ENCODE peak calls at places on chromosomes 13 and 19, in ten cellular contexts. F is KBM-7; N is DMS 273 treated with DMSO at 0.1 percent for 48 hours; G is effector memory CD8-positive, alpha-beta T cell; S is HFF-Myc; J is activated T-helper 1 cell treated with Interleukin-2 at 50 U/mL for 16 hours; C is T-helper 9 cell; D is stimulated activated CD4-positive, alpha-beta T cell treated with anti-CD3 and anti-CD28 coated beads, Interleukin-2, amount 100 ng/mL, for 48 hours; W is B cell; R is NCI-H748 treated with DMSO at 0.1 percent for 48 hours. A is an unnamed sample.

GRCh38 chr13:51328488-51328887 is 11.0 kb upstream of the SERPINE3 start:
- DNase-seq in W (no peak), N (no peak), S (no peak), D (no peak), G (no peak), C (no peak), J (no peak), F (no peak), R (no peak), A (no peak)

GRCh38 chr13:41579168-41579567 is 121.8 kb downstream of the RGCC start:
- DNase-seq in R (no peak), W (no peak), C (no peak), F (no peak), G (no peak), N (no peak), D (no peak), S (no peak), J (no peak), A (no peak)

GRCh38 chr19:7869910-7870511 is 4.2 kb downstream of the PRR36 start:
- DNase-seq in R (no peak), W (peak; percentile 64), C (peak; percentile 50), D (no peak), J (no peak), G (peak; percentile 35), F (peak; percentile 92), S (no peak), N (no peak), A (no peak)

GRCh38 chr13:98462946-98463345 is 114.0 kb downstream of the STK24 start:
- DNase-seq in S (no peak), F (no peak), G (no peak), W (no peak), D (no peak), J (no peak), C (no peak), N (no peak), R (no peak), A (no peak)

GRCh38 chr19:1469936-1470863 is 8.8 kb downstream of the C19orf25 start:
- DNase-seq in C (peak; percentile 57), S (no peak), W (peak; percentile 74), F (peak; percentile 48), D (peak; percentile 66), J (peak; percentile 63), N (peak; percentile 21), G (peak; percentile 55), R (peak; percentile 45), A (no peak)

GRCh38 chr19:34244611-34245299 is 9.6 kb upstream of the GARRE1 start:
- DNase-seq in G (no peak), C (no peak), N (no peak), R (no peak), J (no peak), W (no peak), D (no peak), S (no peak), F (no peak), A (no peak)

GRCh38 chr13:32316476-32316875 is 1.2 kb downstream of the BRCA2 start:
- DNase-seq in N (no peak), C (no peak), G (no peak), D (no peak), J (no peak), W (no peak), S (no peak), F (peak; percentile 66), R (no peak), A (no peak)

GRCh38 chr13:77176350-77176749 is 149.4 kb upstream of the FBXL3 start:
- DNase-seq in W (no peak), R (no peak), N (no peak), J (no peak), S (no peak), C (no peak), F (no peak), D (no peak), G (no peak), A (no peak)

GRCh38 chr13:52162279-52163101 is 3.1 kb upstream of the NEK3 start:
- DNase-seq in G (no peak), D (no peak), S (no peak), N (no peak), C (no peak), F (peak; percentile 49), R (no peak), J (no peak), W (no peak), A (no peak)

GRCh38 chr19:4800591-4801081 is 9.1 kb downstream of the FEM1A start:
- DNase-seq in G (no peak), N (no peak), D (no peak), C (no peak), J (no peak), W (no peak), F (no peak), R (no peak), S (no peak), A (no peak)

GRCh38 chr19:49973987-49974386 is 13.0 kb upstream of the SIGLEC11 start:
- DNase-seq in C (no peak), J (no peak), G (no peak), F (peak; percentile 43), W (no peak), S (no peak), R (no peak), N (no peak), D (no peak), A (no peak)

GRCh38 chr19:21758296-21758695 is 9.1 kb downstream of the ZNF100 start:
- DNase-seq in W (no peak), G (no peak), S (no peak), F (no peak), J (no peak), D (no peak), R (no peak), N (no peak), C (no peak), A (no peak)

GRCh38 chr13:108408670-108409069 is 139.2 kb downstream of the TNFSF13B start:
- DNase-seq in N (no peak), F (no peak), S (no peak), C (no peak), W (no peak), J (no peak), G (no peak), D (no peak), R (no peak), A (no peak)

GRCh38 chr19:45200614-45201013 is 22.0 kb downstream of the BLOC1S3 start:
- DNase-seq in J (no peak), C (no peak), W (no peak), D (no peak), R (no peak), F (peak; percentile 64), N (no peak), S (peak; percentile 25), G (no peak), A (no peak)

GRCh38 chr13:31073859-31074718 is 87.6 kb downstream of the HSPH1 start:
- DNase-seq in F (no peak), D (peak; percentile 32), W (peak; percentile 30), J (no peak), C (no peak), R (no peak), G (no peak), S (no peak), N (no peak), A (no peak)

GRCh38 chr13:95573226-95573625 is 20.7 kb downstream of the CLDN10 start:
- DNase-seq in C (no peak), J (no peak), F (no peak), R (no peak), D (no peak), W (no peak), G (no peak), N (no peak), S (no peak), A (peak; percentile 1)

GRCh38 chr19:46529622-46530451 is 34.2 kb upstream of the PNMA8B start:
- DNase-seq in D (peak; percentile 76), W (peak; percentile 84), G (peak; percentile 63), S (no peak), J (peak; percentile 60), C (peak; percentile 77), F (peak; percentile 77), R (peak; percentile 64), N (peak; percentile 10), A (no peak)

GRCh38 chr13:113453962-113454361 is 674 bp upstream of the ADPRHL1 start:
- DNase-seq in D (no peak), S (no peak), R (no peak), W (no peak), C (no peak), N (no peak), J (no peak), G (no peak), F (no peak), A (peak; percentile 48)

GRCh38 chr13:93169980-93170379 is 56.6 kb upstream of the GPC6 start:
- DNase-seq in W (no peak), N (no peak), R (no peak), J (no peak), G (no peak), D (no peak), F (no peak), C (no peak), S (peak; percentile 35), A (peak; percentile 57)

GRCh38 chr19:1172353-1173159 is 1.5 kb downstream of the SBNO2 start:
- DNase-seq in F (peak; percentile 25), N (peak; percentile 77), G (no peak), C (no peak), J (no peak), S (no peak), D (no peak), W (no peak), R (no peak), A (no peak)

GRCh38 chr13:41407380-41407779 is 50.0 kb upstream of the RGCC start:
- DNase-seq in C (no peak), F (no peak), N (no peak), J (no peak), S (no peak), W (no peak), D (no peak), R (no peak), G (no peak), A (no peak)

GRCh38 chr13:98853791-98854191 is 101.3 kb upstream of the SLC15A1 start:
- DNase-seq in N (no peak), C (no peak), D (peak; percentile 54), W (no peak), R (no peak), J (no peak), S (no peak), F (no peak), G (no peak), A (peak; percentile 68)

GRCh38 chr19:20423381-20424207 is 142.0 kb downstream of the ZNF737 start:
- DNase-seq in R (no peak), S (no peak), W (peak; percentile 40), F (no peak), J (no peak), G (no peak), C (peak; percentile 23), N (no peak), D (peak; percentile 10), A (no peak)

GRCh38 chr19:12789098-12789903 is 2.0 kb upstream of the JUNB start:
- DNase-seq in G (no peak), J (no peak), W (no peak), R (no peak), D (no peak), F (no peak), S (no peak), C (no peak), N (no peak), A (no peak)

GRCh38 chr13:48708764-48709163 is 55.0 kb downstream of the CYSLTR2 start:
- DNase-seq in J (no peak), R (no peak), W (no peak), S (no peak), D (no peak), C (no peak), F (no peak), N (no peak), G (no peak), A (no peak)

GRCh38 chr13:40589285-40590109 is 76.9 kb downstream of the FOXO1 start:
- DNase-seq in C (no peak), D (no peak), R (no peak), J (no peak), W (peak; percentile 77), S (peak; percentile 27), G (no peak), N (peak; percentile 39), F (peak; percentile 92), A (peak; percentile 16)

GRCh38 chr19:588758-589692 is 656 bp upstream of the HCN2 start:
- DNase-seq in D (no peak), R (peak; percentile 2), G (no peak), S (no peak), J (no peak), C (no peak), W (peak; percentile 49), N (no peak), F (no peak), A (no peak)

GRCh38 chr19:8926341-8926740 is 83.9 kb downstream of the MUC16 start:
- DNase-seq in G (no peak), D (no peak), C (no peak), S (no peak), N (no peak), F (no peak), R (no peak), J (no peak), W (no peak), A (no peak)

A was measured in AG09309.